ENCODE peak calls at places on chromosome 12, in eight cellular contexts. One of them, this sample, is unnamed.

GRCh38 chr12:131091976-131092691 is 138.4 kb downstream of the ADGRD1 start:
- DNase-seq in thoracic aorta: no peak
- DNase-seq in HS-27A: no peak
- DNase-seq in EL: no peak
- DNase-seq in NCI-H82: no peak
- DNase-seq in AML-193: no peak
- DNase-seq in LNCaP clone FGC: no peak
- DNase-seq in cardiac fibroblast: no peak
- DNase-seq in this sample: no peak

GRCh38 chr12:5073838-5074237 is 30.2 kb downstream of the KCNA5 start:
- DNase-seq in EL: peak; percentile 54
- DNase-seq in AML-193: no peak
- DNase-seq in thoracic aorta: no peak
- DNase-seq in LNCaP clone FGC: no peak
- DNase-seq in HS-27A: no peak
- DNase-seq in cardiac fibroblast: peak; percentile 17
- DNase-seq in NCI-H82: peak; percentile 62
- DNase-seq in this sample: no peak

GRCh38 chr12:6824085-6824800 is 2.6 kb downstream of the GPR162 start:
- DNase-seq in cardiac fibroblast: no peak
- DNase-seq in AML-193: no peak
- DNase-seq in HS-27A: no peak
- DNase-seq in thoracic aorta: no peak
- DNase-seq in LNCaP clone FGC: no peak
- DNase-seq in NCI-H82: no peak
- DNase-seq in EL: no peak
- DNase-seq in this sample: no peak

GRCh38 chr12:100987552-100988277 is 193.1 kb downstream of the ANO4 start:
- DNase-seq in EL: peak; percentile 69
- DNase-seq in NCI-H82: peak; percentile 31
- DNase-seq in cardiac fibroblast: peak; percentile 38
- DNase-seq in HS-27A: no peak
- DNase-seq in thoracic aorta: no peak
- DNase-seq in LNCaP clone FGC: no peak
- DNase-seq in AML-193: no peak
- DNase-seq in this sample: no peak

GRCh38 chr12:84842406-84843013 is 70.1 kb downstream of the SLC6A15 start:
- DNase-seq in HS-27A: peak; percentile 22
- DNase-seq in thoracic aorta: no peak
- DNase-seq in EL: peak; percentile 43
- DNase-seq in cardiac fibroblast: peak; percentile 63
- DNase-seq in NCI-H82: peak; percentile 74
- DNase-seq in LNCaP clone FGC: peak; percentile 7
- DNase-seq in AML-193: peak; percentile 36
- DNase-seq in this sample: no peak

GRCh38 chr12:103868215-103868614 is 27.2 kb upstream of the NT5DC3 start:
- DNase-seq in thoracic aorta: no peak
- DNase-seq in NCI-H82: no peak
- DNase-seq in AML-193: no peak
- DNase-seq in EL: no peak
- DNase-seq in cardiac fibroblast: no peak
- DNase-seq in LNCaP clone FGC: no peak
- DNase-seq in HS-27A: no peak
- DNase-seq in this sample: no peak

GRCh38 chr12:69338120-69338859 is 9.9 kb upstream of the LYZ start:
- DNase-seq in cardiac fibroblast: no peak
- DNase-seq in AML-193: peak; percentile 81
- DNase-seq in EL: no peak
- DNase-seq in LNCaP clone FGC: no peak
- DNase-seq in HS-27A: no peak
- DNase-seq in thoracic aorta: no peak
- DNase-seq in NCI-H82: no peak
- DNase-seq in this sample: no peak

GRCh38 chr12:11768233-11768965 is 118.9 kb downstream of the ETV6 start:
- DNase-seq in thoracic aorta: no peak
- DNase-seq in EL: no peak
- DNase-seq in AML-193: no peak
- DNase-seq in cardiac fibroblast: no peak
- DNase-seq in LNCaP clone FGC: no peak
- DNase-seq in HS-27A: no peak
- DNase-seq in NCI-H82: no peak
- DNase-seq in this sample: no peak

GRCh38 chr12:3088251-3088650 is 11.1 kb downstream of the TSPAN9 start:
- DNase-seq in HS-27A: no peak
- DNase-seq in AML-193: no peak
- DNase-seq in cardiac fibroblast: no peak
- DNase-seq in NCI-H82: no peak
- DNase-seq in EL: no peak
- DNase-seq in thoracic aorta: no peak
- DNase-seq in LNCaP clone FGC: no peak
- DNase-seq in this sample: no peak

GRCh38 chr12:90682398-90682797 is 272.6 kb downstream of the CCER1 start:
- DNase-seq in HS-27A: peak; percentile 59
- DNase-seq in thoracic aorta: no peak
- DNase-seq in cardiac fibroblast: peak; percentile 4
- DNase-seq in LNCaP clone FGC: no peak
- DNase-seq in AML-193: no peak
- DNase-seq in NCI-H82: no peak
- DNase-seq in EL: peak; percentile 88
- DNase-seq in this sample: no peak

GRCh38 chr12:45598761-45599160 is 130.7 kb upstream of the ARID2 start:
- DNase-seq in thoracic aorta: no peak
- DNase-seq in EL: peak; percentile 19
- DNase-seq in HS-27A: no peak
- DNase-seq in LNCaP clone FGC: no peak
- DNase-seq in cardiac fibroblast: no peak
- DNase-seq in AML-193: no peak
- DNase-seq in NCI-H82: no peak
- DNase-seq in this sample: no peak

GRCh38 chr12:109737111-109737510 is 23.5 kb downstream of the FAM222A start:
- DNase-seq in EL: no peak
- DNase-seq in HS-27A: no peak
- DNase-seq in cardiac fibroblast: no peak
- DNase-seq in NCI-H82: peak; percentile 46
- DNase-seq in AML-193: no peak
- DNase-seq in thoracic aorta: no peak
- DNase-seq in LNCaP clone FGC: no peak
- DNase-seq in this sample: no peak

GRCh38 chr12:131061041-131061806 is 107.5 kb downstream of the ADGRD1 start:
- DNase-seq in NCI-H82: peak; percentile 21
- DNase-seq in LNCaP clone FGC: no peak
- DNase-seq in HS-27A: no peak
- DNase-seq in thoracic aorta: no peak
- DNase-seq in cardiac fibroblast: no peak
- DNase-seq in EL: no peak
- DNase-seq in AML-193: no peak
- DNase-seq in this sample: no peak

GRCh38 chr12:12722351-12723146 is 5.4 kb downstream of the CDKN1B start:
- DNase-seq in NCI-H82: no peak
- DNase-seq in thoracic aorta: no peak
- DNase-seq in EL: peak; percentile 57
- DNase-seq in AML-193: peak; percentile 38
- DNase-seq in HS-27A: no peak
- DNase-seq in LNCaP clone FGC: no peak
- DNase-seq in cardiac fibroblast: peak; percentile 26
- DNase-seq in this sample: no peak

GRCh38 chr12:22037952-22038351 is 8.1 kb upstream of the CMAS start:
- DNase-seq in cardiac fibroblast: no peak
- DNase-seq in thoracic aorta: no peak
- DNase-seq in AML-193: no peak
- DNase-seq in LNCaP clone FGC: no peak
- DNase-seq in NCI-H82: no peak
- DNase-seq in EL: peak; percentile 53
- DNase-seq in HS-27A: no peak
- DNase-seq in this sample: no peak

GRCh38 chr12:42564540-42564939 is 25.0 kb downstream of the PRICKLE1 start:
- DNase-seq in NCI-H82: no peak
- DNase-seq in HS-27A: peak; percentile 53
- DNase-seq in cardiac fibroblast: peak; percentile 13
- DNase-seq in thoracic aorta: no peak
- DNase-seq in EL: peak; percentile 81
- DNase-seq in LNCaP clone FGC: no peak
- DNase-seq in AML-193: no peak
- DNase-seq in this sample: no peak

GRCh38 chr12:56628671-56629458 is 1.3 kb downstream of the BAZ2A start:
- DNase-seq in NCI-H82: peak; percentile 81
- DNase-seq in EL: peak; percentile 70
- DNase-seq in LNCaP clone FGC: no peak
- DNase-seq in thoracic aorta: no peak
- DNase-seq in cardiac fibroblast: peak; percentile 78
- DNase-seq in AML-193: peak; percentile 47
- DNase-seq in HS-27A: no peak
- DNase-seq in this sample: peak; percentile 58

GRCh38 chr12:67068773-67069450 is 200.2 kb upstream of the CAND1 start:
- DNase-seq in LNCaP clone FGC: no peak
- DNase-seq in thoracic aorta: no peak
- DNase-seq in HS-27A: no peak
- DNase-seq in AML-193: peak; percentile 5
- DNase-seq in EL: peak; percentile 59
- DNase-seq in cardiac fibroblast: peak; percentile 33
- DNase-seq in NCI-H82: peak; percentile 63
- DNase-seq in this sample: peak; percentile 15

GRCh38 chr12:94427520-94428381 is 31.9 kb downstream of the CEP83 start:
- DNase-seq in AML-193: no peak
- DNase-seq in EL: peak; percentile 66
- DNase-seq in thoracic aorta: no peak
- DNase-seq in NCI-H82: no peak
- DNase-seq in cardiac fibroblast: peak; percentile 92
- DNase-seq in LNCaP clone FGC: no peak
- DNase-seq in HS-27A: peak; percentile 46
- DNase-seq in this sample: no peak

GRCh38 chr12:17528394-17528793 is 561.6 kb downstream of the RERGL start:
- DNase-seq in EL: no peak
- DNase-seq in AML-193: no peak
- DNase-seq in HS-27A: no peak
- DNase-seq in cardiac fibroblast: no peak
- DNase-seq in thoracic aorta: no peak
- DNase-seq in NCI-H82: peak; percentile 26
- DNase-seq in LNCaP clone FGC: no peak
- DNase-seq in this sample: no peak

GRCh38 chr12:70927356-70927755 is 6.8 kb upstream of the PTPRR start:
- DNase-seq in HS-27A: no peak
- DNase-seq in AML-193: no peak
- DNase-seq in NCI-H82: no peak
- DNase-seq in LNCaP clone FGC: no peak
- DNase-seq in thoracic aorta: no peak
- DNase-seq in cardiac fibroblast: no peak
- DNase-seq in EL: no peak
- DNase-seq in this sample: no peak

GRCh38 chr12:94297325-94297724 is 148.9 kb downstream of the PLXNC1 start:
- DNase-seq in thoracic aorta: no peak
- DNase-seq in EL: no peak
- DNase-seq in NCI-H82: no peak
- DNase-seq in cardiac fibroblast: no peak
- DNase-seq in LNCaP clone FGC: no peak
- DNase-seq in HS-27A: no peak
- DNase-seq in AML-193: no peak
- DNase-seq in this sample: no peak

GRCh38 chr12:132475304-132476037 is 14.5 kb upstream of the FBRSL1 start:
- DNase-seq in EL: no peak
- DNase-seq in cardiac fibroblast: no peak
- DNase-seq in LNCaP clone FGC: no peak
- DNase-seq in thoracic aorta: no peak
- DNase-seq in AML-193: no peak
- DNase-seq in HS-27A: no peak
- DNase-seq in NCI-H82: peak; percentile 47
- DNase-seq in this sample: no peak

GRCh38 chr12:62438098-62438692 is 28.4 kb upstream of the MON2 start:
- DNase-seq in cardiac fibroblast: peak; percentile 75
- DNase-seq in LNCaP clone FGC: peak; percentile 18
- DNase-seq in EL: peak; percentile 57
- DNase-seq in AML-193: peak; percentile 37
- DNase-seq in HS-27A: peak; percentile 22
- DNase-seq in NCI-H82: peak; percentile 64
- DNase-seq in thoracic aorta: no peak
- DNase-seq in this sample: no peak

GRCh38 chr12:117501470-117501869 is 140.0 kb upstream of the NOS1 start:
- DNase-seq in HS-27A: no peak
- DNase-seq in EL: no peak
- DNase-seq in NCI-H82: peak; percentile 28
- DNase-seq in cardiac fibroblast: no peak
- DNase-seq in AML-193: no peak
- DNase-seq in LNCaP clone FGC: no peak
- DNase-seq in thoracic aorta: no peak
- DNase-seq in this sample: no peak

GRCh38 chr12:26126340-26127284 is 1.8 kb upstream of the BHLHE41 start:
- DNase-seq in thoracic aorta: peak; percentile 27
- DNase-seq in NCI-H82: peak; percentile 91
- DNase-seq in EL: peak; percentile 86
- DNase-seq in cardiac fibroblast: peak; percentile 80
- DNase-seq in LNCaP clone FGC: no peak
- DNase-seq in HS-27A: peak; percentile 66
- DNase-seq in AML-193: peak; percentile 7
- DNase-seq in this sample: peak; percentile 89

GRCh38 chr12:29428630-29429029 is 47.7 kb upstream of the ERGIC2 start:
- DNase-seq in EL: peak; percentile 63
- DNase-seq in cardiac fibroblast: peak; percentile 85
- DNase-seq in AML-193: peak; percentile 93
- DNase-seq in LNCaP clone FGC: no peak
- DNase-seq in thoracic aorta: no peak
- DNase-seq in NCI-H82: no peak
- DNase-seq in HS-27A: peak; percentile 96
- DNase-seq in this sample: no peak

GRCh38 chr12:91178801-91179200 is 3.8 kb downstream of the DCN start:
- DNase-seq in AML-193: no peak
- DNase-seq in LNCaP clone FGC: no peak
- DNase-seq in thoracic aorta: no peak
- DNase-seq in EL: no peak
- DNase-seq in NCI-H82: no peak
- DNase-seq in HS-27A: no peak
- DNase-seq in cardiac fibroblast: no peak
- DNase-seq in this sample: no peak

GRCh38 chr12:132164426-132164825 is 20.2 kb downstream of the NOC4L start:
- DNase-seq in LNCaP clone FGC: no peak
- DNase-seq in NCI-H82: no peak
- DNase-seq in thoracic aorta: no peak
- DNase-seq in AML-193: no peak
- DNase-seq in EL: no peak
- DNase-seq in HS-27A: no peak
- DNase-seq in cardiac fibroblast: no peak
- DNase-seq in this sample: no peak

GRCh38 chr12:47184813-47185212 is 105.1 kb upstream of the AMIGO2 start:
- DNase-seq in AML-193: no peak
- DNase-seq in EL: no peak
- DNase-seq in LNCaP clone FGC: peak; percentile 88
- DNase-seq in HS-27A: no peak
- DNase-seq in cardiac fibroblast: no peak
- DNase-seq in thoracic aorta: no peak
- DNase-seq in NCI-H82: no peak
- DNase-seq in this sample: no peak

GRCh38 chr12:113961921-113962710 is 4.0 kb downstream of the RBM19 start:
- DNase-seq in HS-27A: no peak
- DNase-seq in cardiac fibroblast: peak; percentile 17
- DNase-seq in EL: peak; percentile 34
- DNase-seq in LNCaP clone FGC: no peak
- DNase-seq in thoracic aorta: no peak
- DNase-seq in NCI-H82: no peak
- DNase-seq in AML-193: peak; percentile 75
- DNase-seq in this sample: no peak

This sample was measured in hypothalamus.